ENCODE peak calls at places on chromosomes 3 and 15, in four cellular contexts. S is cardiac fibroblast, Z is neural progenitor cell, W is right atrium auricular region. C is an unnamed sample.

GRCh38 chr3:7371693-7372572 is 511.0 kb downstream of the GRM7 start:
- DNase-seq in S (no peak), Z (no peak), W (no peak), C (no peak)

GRCh38 chr3:63912768-63913588 is 795 bp upstream of the SCAANT1 start:
- DNase-seq in S (peak), Z (peak), W (peak), C (peak)

GRCh38 chr3:138479355-138479964 is 45.0 kb downstream of the ESYT3 start:
- DNase-seq in S (peak), Z (peak), W (no peak), C (peak)

GRCh38 chr15:55661431-55661830 is 73.3 kb upstream of the PYGO1 start:
- DNase-seq in S (peak), Z (peak), W (no peak), C (peak)

GRCh38 chr15:34360298-34360697 is 6.7 kb downstream of the LPCAT4 start:
- DNase-seq in S (no peak), Z (peak), W (no peak), C (no peak)

GRCh38 chr3:116188231-116188785 is 257.0 kb downstream of the LSAMP start:
- DNase-seq in S (peak), Z (no peak), W (no peak), C (peak)

GRCh38 chr3:187698499-187699399 is 3.6 kb downstream of the RTP2 start:
- DNase-seq in S (no peak), Z (no peak), W (no peak), C (no peak)

GRCh38 chr15:40878785-40879184 is 4.8 kb upstream of the RHOV start:
- DNase-seq in S (peak), Z (no peak), W (no peak), C (peak)

GRCh38 chr3:63724987-63725386 is 72.5 kb downstream of the SNTN start:
- DNase-seq in S (peak), Z (no peak), W (no peak), C (peak)

GRCh38 chr3:65751123-65751700 is 287.5 kb downstream of the MAGI1 start:
- DNase-seq in S (peak), Z (peak), W (no peak), C (peak)

GRCh38 chr3:38687306-38687705 is 37.8 kb upstream of the SCN5A start:
- DNase-seq in S (no peak), Z (no peak), W (no peak), C (no peak)

GRCh38 chr3:150365132-150365604 is 42.9 kb upstream of the TSC22D2 start:
- DNase-seq in S (peak), Z (no peak), W (no peak), C (peak)

DNA sequence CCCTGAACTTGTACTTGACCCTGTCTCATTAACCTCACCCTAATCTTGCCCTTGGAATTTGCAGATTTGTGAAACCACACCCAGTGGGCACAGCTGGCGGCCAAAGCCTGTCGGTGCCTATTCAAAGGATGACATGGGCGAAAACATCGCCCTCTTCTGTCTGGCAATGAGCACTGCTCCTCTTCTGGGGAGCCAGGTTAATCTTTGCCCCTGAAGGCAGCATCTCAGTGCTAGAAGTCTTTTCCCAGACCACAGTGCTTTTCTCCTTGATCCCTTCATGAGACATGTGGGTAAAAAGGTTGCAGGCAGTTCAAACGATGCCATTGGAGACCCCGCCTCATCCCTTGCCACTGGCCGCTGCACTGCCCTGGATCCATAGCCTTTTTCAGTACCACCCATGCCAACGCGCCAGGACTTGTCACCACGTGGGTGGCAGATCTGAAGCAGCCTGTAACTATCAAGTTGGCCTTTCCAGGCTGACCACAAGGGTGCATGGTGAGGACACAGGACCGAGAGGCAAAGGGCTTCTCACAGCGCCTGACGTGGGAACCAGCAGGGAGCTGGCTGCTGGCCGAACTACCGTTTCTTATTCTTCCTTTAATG is 6.5 kb upstream of the DNASE1L3 start:
- DNase-seq in S (peak), Z (peak), W (peak), C (peak)
- H3K4me3 ChIP-seq in S (no peak), Z (no peak), W (no peak), C (no peak)

GRCh38 chr3:180646187-180646790 is 33.0 kb downstream of the CCDC39 start:
- DNase-seq in S (peak), Z (no peak), W (no peak), C (peak)
- TF ChIP-seq CTCF in S (no peak), Z (peak), W (no peak), C (peak)

GRCh38 chr15:56835598-56836275 is 82.7 kb upstream of the TCF12 start:
- DNase-seq in S (peak), Z (no peak), W (no peak), C (peak)
- H3K4me3 ChIP-seq in S (no peak), Z (no peak), W (no peak), C (no peak)

GRCh38 chr3:30551927-30552326 is 54.5 kb upstream of the TGFBR2 start:
- DNase-seq in S (no peak), Z (no peak), W (no peak), C (no peak)

GRCh38 chr3:30550246-30550645 is 56.2 kb upstream of the TGFBR2 start:
- DNase-seq in S (peak), Z (no peak), W (no peak), C (peak)

GRCh38 chr3:30549600-30549999 is 56.8 kb upstream of the TGFBR2 start:
- DNase-seq in S (no peak), Z (peak), W (no peak), C (no peak)

GRCh38 chr3:30553641-30554316 is 52.6 kb upstream of the TGFBR2 start:
- DNase-seq in S (peak), Z (no peak), W (no peak), C (no peak)

GRCh38 chr3:30551266-30551665 is 55.1 kb upstream of the TGFBR2 start:
- DNase-seq in S (no peak), Z (no peak), W (no peak), C (no peak)
- TF ChIP-seq CTCF in S (no peak), Z (no peak), W (no peak), C (no peak)

DNA sequence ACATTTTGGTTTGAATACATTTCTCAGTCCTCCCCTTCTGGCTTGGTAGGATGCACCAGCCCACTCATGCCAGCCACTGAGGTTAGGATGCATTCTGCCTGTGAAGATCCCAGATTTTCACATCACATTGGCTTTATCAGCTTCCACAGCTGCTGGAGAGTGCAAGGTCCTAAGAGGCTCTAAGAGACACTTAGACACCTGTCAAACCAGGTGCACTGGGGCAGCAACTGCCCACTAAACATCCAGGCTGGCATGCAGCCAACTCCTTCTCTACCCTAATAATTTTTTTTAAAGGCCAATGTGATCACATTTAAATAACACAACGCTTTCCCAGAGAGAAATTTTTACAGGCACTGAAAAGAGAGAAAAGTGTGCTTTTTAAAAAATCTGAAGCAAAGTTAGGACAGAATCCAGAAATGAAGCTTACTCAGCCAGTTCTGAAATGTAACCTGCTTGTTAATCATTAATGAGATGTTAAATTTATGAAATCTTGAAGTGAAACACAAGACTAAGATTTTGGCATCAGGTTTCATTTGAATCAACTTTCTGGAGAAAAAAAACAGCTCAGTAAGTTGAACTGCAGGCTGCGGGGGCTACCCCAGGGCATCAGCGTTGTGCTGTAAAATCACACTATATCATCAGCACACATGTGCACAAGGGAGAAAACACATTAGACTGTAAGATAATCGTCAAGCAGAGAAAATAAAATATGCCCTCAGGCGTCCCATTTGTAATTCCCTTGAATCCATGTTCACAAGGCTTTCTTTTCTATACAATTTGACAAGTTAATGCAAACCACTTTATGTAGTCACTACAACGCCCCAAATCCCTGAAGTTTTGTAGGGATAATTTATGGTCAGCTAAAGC is 312.9 kb downstream of the ZBBX start:
- DNase-seq in S (no peak), Z (no peak), W (no peak), C (no peak)
- H3K4me3 ChIP-seq in S (no peak), Z (no peak), W (no peak), C (no peak)

GRCh38 chr3:43863966-43864933 is 173.5 kb downstream of the ABHD5 start:
- DNase-seq in S (no peak), Z (no peak), W (peak), C (no peak)
- TF ChIP-seq CTCF in S (no peak), Z (no peak), W (no peak), C (no peak)

DNA sequence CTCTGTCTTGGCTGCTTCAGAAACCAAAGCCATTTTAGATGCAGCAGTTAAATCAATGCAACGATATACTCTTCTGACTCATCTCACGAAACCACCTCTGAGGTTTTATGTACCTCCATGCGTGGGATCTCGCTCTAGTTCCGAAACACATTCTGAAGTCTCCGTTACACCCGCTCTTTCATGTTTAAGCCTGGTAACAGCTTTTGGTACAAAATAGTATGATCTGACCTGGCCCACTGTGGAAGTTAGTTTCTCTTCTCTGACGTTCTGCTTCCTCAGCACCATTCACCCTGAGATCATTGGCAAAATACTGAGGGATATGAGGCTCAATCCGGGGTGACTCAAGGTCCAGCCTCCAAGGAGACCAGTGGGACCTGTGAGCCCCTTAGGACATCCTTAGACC is 121.9 kb downstream of the TMEM266 start:
- DNase-seq in S (no peak), Z (no peak), W (no peak), C (no peak)
- H3K4me3 ChIP-seq in S (no peak), Z (no peak), W (no peak), C (no peak)

GRCh38 chr3:4533489-4534443 is 40.6 kb downstream of the ITPR1 start:
- DNase-seq in S (no peak), Z (peak), W (no peak), C (no peak)
- TF ChIP-seq CTCF in S (no peak), Z (peak), W (no peak), C (peak)

C was measured in fibroblast of pulmonary artery.